ENCODE peak calls at places on chromosomes 16 and 17, in seven cellular contexts. Z, G, U, S, P, C and I are unnamed samples.

GRCh38 chr17:71726320-71726719 is 394.5 kb upstream of the SOX9 start:
- DNase-seq in S (no peak), Z (no peak), C (no peak), G (no peak), U (no peak), P (no peak), I (no peak)

GRCh38 chr17:46147167-46147749 is 46.0 kb downstream of the KANSL1 start:
- DNase-seq in P (no peak), S (no peak), U (no peak), G (no peak), Z (no peak), C (no peak), I (no peak)

GRCh38 chr17:71900830-71901229 is 220.0 kb upstream of the SOX9 start:
- DNase-seq in Z (no peak), U (no peak), S (no peak), C (peak), G (peak), P (no peak), I (no peak)

GRCh38 chr16:29316673-29317237 is 89.8 kb downstream of the NPIPB11 start:
- DNase-seq in C (no peak), U (no peak), G (no peak), Z (no peak), S (no peak), P (no peak), I (no peak)

GRCh38 chr16:30005341-30006094 is 5.3 kb downstream of the DOC2A start:
- DNase-seq in C (no peak), P (no peak), S (peak), Z (peak), U (no peak), G (peak), I (peak)

GRCh38 chr16:53091508-53092211 is 36.9 kb downstream of the CHD9 start:
- DNase-seq in Z (peak), G (peak), U (peak), S (peak), P (no peak), C (peak), I (peak)

GRCh38 chr17:9389116-9389515 is 186.5 kb downstream of the STX8 start:
- DNase-seq in Z (no peak), P (no peak), U (no peak), G (peak), S (peak), C (peak), I (peak)

GRCh38 chr17:33778505-33779398 is 476.3 kb upstream of the CCL2 start:
- DNase-seq in Z (peak), G (peak), S (peak), U (peak), P (no peak), C (no peak), I (peak)

GRCh38 chr17:14320734-14321475 is 20.0 kb downstream of the HS3ST3B1 start:
- DNase-seq in C (no peak), G (no peak), U (no peak), Z (no peak), P (no peak), S (no peak), I (no peak)

GRCh38 chr17:80649200-80649644 is 104.6 kb downstream of the RPTOR start:
- DNase-seq in U (no peak), S (no peak), P (no peak), C (no peak), G (peak), Z (no peak), I (no peak)

GRCh38 chr17:4539025-4539424 is 16.2 kb downstream of the MYBBP1A start:
- DNase-seq in S (no peak), G (no peak), Z (no peak), C (no peak), P (no peak), U (no peak), I (no peak)

GRCh38 chr16:2173916-2174315 is 18.3 kb downstream of the TRAF7 start:
- DNase-seq in P (no peak), C (no peak), U (no peak), S (no peak), Z (no peak), G (no peak), I (no peak)

GRCh38 chr17:37507108-37507507 is 17.4 kb downstream of the DUSP14 start:
- DNase-seq in Z (no peak), C (no peak), S (no peak), P (no peak), G (no peak), U (no peak), I (no peak)

GRCh38 chr16:56353054-56353921 is 72.1 kb downstream of the AMFR start:
- DNase-seq in C (no peak), S (no peak), Z (no peak), U (no peak), G (no peak), P (no peak), I (no peak)

GRCh38 chr17:29155966-29156338 is 24.2 kb downstream of the MYO18A start:
- DNase-seq in Z (no peak), P (no peak), U (no peak), S (no peak), G (no peak), C (no peak), I (no peak)

GRCh38 chr17:8791910-8792270 is 7.3 kb downstream of the MFSD6L start:
- DNase-seq in C (peak), Z (no peak), U (no peak), P (no peak), G (peak), S (peak), I (peak)

GRCh38 chr17:29215717-29216116 is 30.9 kb upstream of the CRYBA1 start:
- DNase-seq in U (no peak), Z (no peak), S (no peak), P (no peak), G (peak), C (no peak), I (peak)

GRCh38 chr17:31327534-31328526 is 6.4 kb upstream of the EVI2A start:
- DNase-seq in C (no peak), U (no peak), P (no peak), Z (no peak), S (peak), G (peak), I (no peak)

GRCh38 chr16:4373909-4374742 is 2.5 kb downstream of the VASN start:
- DNase-seq in U (peak), S (peak), G (peak), C (peak), Z (no peak), P (no peak), I (no peak)